ENCODE peak calls at places on chromosome 5, in four cellular contexts. One of them, this sample, is unnamed.
A peak's percentile ranks its signal among the peaks of the same experiment; 100 is the strongest.

GRCh38 chr5:66585291-66585690 is 10.9 kb upstream of the MAST4 start:
- DNase-seq in heart left ventricle: no peak
- DNase-seq in cardiac fibroblast: no peak
- DNase-seq in A673: no peak
- DNase-seq in this sample: no peak

GRCh38 chr5:78907255-78907886 is 77.7 kb downstream of the ARSB start:
- DNase-seq in A673: no peak
- DNase-seq in heart left ventricle: peak; percentile 39
- DNase-seq in cardiac fibroblast: peak; percentile 96
- DNase-seq in this sample: no peak

GRCh38 chr5:153513171-153513570 is 22.7 kb downstream of the GRIA1 start:
- DNase-seq in heart left ventricle: no peak
- DNase-seq in cardiac fibroblast: peak; percentile 32
- DNase-seq in A673: no peak
- DNase-seq in this sample: no peak

GRCh38 chr5:127176769-127177168 is 103.5 kb upstream of the C5orf63 start:
- DNase-seq in heart left ventricle: no peak
- DNase-seq in cardiac fibroblast: no peak
- DNase-seq in A673: peak; percentile 3
- DNase-seq in this sample: no peak

GRCh38 chr5:1418238-1418920 is 26.9 kb downstream of the SLC6A3 start:
- DNase-seq in A673: no peak
- DNase-seq in heart left ventricle: no peak
- DNase-seq in cardiac fibroblast: no peak
- DNase-seq in this sample: no peak

GRCh38 chr5:53031695-53032096 is 42.5 kb downstream of the ITGA2 start:
- DNase-seq in cardiac fibroblast: peak; percentile 94
- DNase-seq in heart left ventricle: no peak
- DNase-seq in A673: peak; percentile 28
- DNase-seq in this sample: no peak

GRCh38 chr5:43332401-43332800 is 19.2 kb upstream of the HMGCS1 start:
- DNase-seq in heart left ventricle: no peak
- DNase-seq in cardiac fibroblast: peak; percentile 29
- DNase-seq in A673: no peak
- DNase-seq in this sample: no peak

GRCh38 chr5:89034588-89034987 is 151.6 kb upstream of the MEF2C start:
- DNase-seq in cardiac fibroblast: peak; percentile 26
- DNase-seq in A673: no peak
- DNase-seq in heart left ventricle: no peak
- DNase-seq in this sample: no peak

GRCh38 chr5:30279237-30279636 is 914.2 kb upstream of the CDH6 start:
- DNase-seq in cardiac fibroblast: peak; percentile 65
- DNase-seq in A673: no peak
- DNase-seq in heart left ventricle: no peak
- DNase-seq in this sample: no peak

GRCh38 chr5:82348749-82349148 is 70.6 kb upstream of the RPS23 start:
- DNase-seq in A673: no peak
- DNase-seq in cardiac fibroblast: peak; percentile 58
- DNase-seq in heart left ventricle: no peak
- DNase-seq in this sample: no peak

GRCh38 chr5:132389453-132390286 is 20.2 kb downstream of the SLC22A5 start:
- DNase-seq in heart left ventricle: no peak
- DNase-seq in cardiac fibroblast: peak; percentile 95
- DNase-seq in A673: peak; percentile 72
- DNase-seq in this sample: peak; percentile 42

GRCh38 chr5:92548351-92548750 is 1032.7 kb downstream of the NR2F1-AS1 start:
- DNase-seq in A673: no peak
- DNase-seq in heart left ventricle: no peak
- DNase-seq in cardiac fibroblast: no peak
- DNase-seq in this sample: no peak

GRCh38 chr5:167352801-167353200 is 938.6 kb upstream of the WWC1 start:
- DNase-seq in A673: peak; percentile 64
- DNase-seq in cardiac fibroblast: no peak
- DNase-seq in heart left ventricle: no peak
- DNase-seq in this sample: no peak

GRCh38 chr5:97980291-97980690 is 793.2 kb upstream of the RGMB start:
- DNase-seq in A673: no peak
- DNase-seq in heart left ventricle: no peak
- DNase-seq in cardiac fibroblast: peak; percentile 66
- DNase-seq in this sample: no peak

GRCh38 chr5:143564417-143564816 is 160.9 kb upstream of the NR3C1 start:
- DNase-seq in cardiac fibroblast: no peak
- DNase-seq in A673: no peak
- DNase-seq in heart left ventricle: no peak
- DNase-seq in this sample: no peak

GRCh38 chr5:151742870-151743294 is 15.5 kb downstream of the ATOX1 start:
- DNase-seq in A673: peak; percentile 69
- DNase-seq in heart left ventricle: no peak
- DNase-seq in cardiac fibroblast: peak; percentile 84
- DNase-seq in this sample: peak; percentile 79

GRCh38 chr5:58751222-58751621 is 168.3 kb downstream of the RAB3C start:
- DNase-seq in heart left ventricle: no peak
- DNase-seq in A673: peak; percentile 80
- DNase-seq in cardiac fibroblast: peak; percentile 41
- DNase-seq in this sample: no peak

GRCh38 chr5:143142596-143143435 is 260.7 kb downstream of the NR3C1 start:
- DNase-seq in heart left ventricle: peak; percentile 65
- DNase-seq in cardiac fibroblast: peak; percentile 50
- DNase-seq in A673: no peak
- DNase-seq in this sample: no peak

This sample was measured in T47D.